ENCODE peak calls at places on chromosome 15, in five cellular contexts. R is GM23248, E is fibroblast of mammary gland, A is epithelial cell of esophagus, Q is heart left ventricle. L is an unnamed sample.
A peak's percentile ranks its signal among the peaks of the same experiment; 100 is the strongest.

GRCh38 chr15:45796433-45796832 is 161.6 kb downstream of the SQOR start:
- DNase-seq in R (no peak), E (no peak), A (no peak), Q (no peak), L (no peak)

GRCh38 chr15:95701410-95701809 is 629.1 kb upstream of the NR2F2 start:
- DNase-seq in R (no peak), E (no peak), A (no peak), Q (no peak), L (no peak)

GRCh38 chr15:31811641-31812040 is 218.7 kb upstream of the CHRNA7 start:
- DNase-seq in R (no peak), E (no peak), A (no peak), Q (no peak), L (no peak)

GRCh38 chr15:78098131-78098755 is 5.9 kb downstream of the SH2D7 start:
- DNase-seq in R (no peak), E (no peak), A (no peak), Q (peak; percentile 6), L (no peak)

GRCh38 chr15:40927497-40928346 is 1.4 kb upstream of the DLL4 start:
- DNase-seq in R (peak; percentile 24), E (no peak), A (no peak), Q (no peak), L (no peak)

GRCh38 chr15:31341501-31342195 is 15.0 kb downstream of the KLF13 start:
- DNase-seq in R (no peak), E (no peak), A (peak; percentile 26), Q (no peak), L (no peak)

GRCh38 chr15:70794596-70795310 is 31.4 kb upstream of the UACA start:
- DNase-seq in R (peak; percentile 63), E (peak; percentile 85), A (no peak), Q (peak; percentile 38), L (no peak)

GRCh38 chr15:40081691-40082194 is 26.9 kb downstream of the BMF start:
- DNase-seq in R (peak; percentile 80), E (peak; percentile 56), A (no peak), Q (peak; percentile 77), L (no peak)

GRCh38 chr15:40308844-40309189 is 1.1 kb upstream of the PLCB2 start:
- DNase-seq in R (no peak), E (no peak), A (no peak), Q (peak; percentile 55), L (no peak)

GRCh38 chr15:71002321-71002720 is 109.7 kb downstream of the LRRC49 start:
- DNase-seq in R (peak; percentile 14), E (peak; percentile 4), A (no peak), Q (no peak), L (no peak)

GRCh38 chr15:68550498-68551295 is 28.1 kb upstream of the CORO2B start:
- DNase-seq in R (peak; percentile 59), E (peak; percentile 57), A (peak; percentile 71), Q (peak; percentile 65), L (no peak)

GRCh38 chr15:70636540-70637165 is 126.7 kb downstream of the UACA start:
- DNase-seq in R (peak; percentile 33), E (peak; percentile 24), A (no peak), Q (no peak), L (no peak)

GRCh38 chr15:48190932-48191573 is 412 bp upstream of the CTXN2 start:
- DNase-seq in R (peak; percentile 66), E (peak; percentile 64), A (peak; percentile 80), Q (peak; percentile 61), L (no peak)

GRCh38 chr15:23401627-23402026 is 45.4 kb downstream of the GOLGA6L2 start:
- DNase-seq in R (no peak), E (no peak), A (no peak), Q (peak; percentile 38), L (no peak)

GRCh38 chr15:95626501-95627361 is 703.8 kb upstream of the NR2F2 start:
- DNase-seq in R (no peak), E (no peak), A (no peak), Q (peak; percentile 31), L (no peak)

GRCh38 chr15:78208887-78209645 is 25.3 kb downstream of the ACSBG1 start:
- DNase-seq in R (peak; percentile 30), E (no peak), A (peak; percentile 70), Q (no peak), L (no peak)

GRCh38 chr15:98700501-98700900 is 52.2 kb downstream of the IGF1R start:
- DNase-seq in R (no peak), E (no peak), A (no peak), Q (no peak), L (no peak)

GRCh38 chr15:76336254-76337046 is at the start of gene ISL2:
- DNase-seq in R (peak; percentile 90), E (peak; percentile 45), A (peak; percentile 77), Q (peak; percentile 53), L (no peak)

GRCh38 chr15:68217341-68217740 is 12.2 kb downstream of the CLN6 start:
- DNase-seq in R (no peak), E (no peak), A (no peak), Q (no peak), L (no peak)

GRCh38 chr15:59491062-59491461 is 53.1 kb downstream of the FAM81A start:
- DNase-seq in R (no peak), E (no peak), A (no peak), Q (no peak), L (no peak)

DNA sequence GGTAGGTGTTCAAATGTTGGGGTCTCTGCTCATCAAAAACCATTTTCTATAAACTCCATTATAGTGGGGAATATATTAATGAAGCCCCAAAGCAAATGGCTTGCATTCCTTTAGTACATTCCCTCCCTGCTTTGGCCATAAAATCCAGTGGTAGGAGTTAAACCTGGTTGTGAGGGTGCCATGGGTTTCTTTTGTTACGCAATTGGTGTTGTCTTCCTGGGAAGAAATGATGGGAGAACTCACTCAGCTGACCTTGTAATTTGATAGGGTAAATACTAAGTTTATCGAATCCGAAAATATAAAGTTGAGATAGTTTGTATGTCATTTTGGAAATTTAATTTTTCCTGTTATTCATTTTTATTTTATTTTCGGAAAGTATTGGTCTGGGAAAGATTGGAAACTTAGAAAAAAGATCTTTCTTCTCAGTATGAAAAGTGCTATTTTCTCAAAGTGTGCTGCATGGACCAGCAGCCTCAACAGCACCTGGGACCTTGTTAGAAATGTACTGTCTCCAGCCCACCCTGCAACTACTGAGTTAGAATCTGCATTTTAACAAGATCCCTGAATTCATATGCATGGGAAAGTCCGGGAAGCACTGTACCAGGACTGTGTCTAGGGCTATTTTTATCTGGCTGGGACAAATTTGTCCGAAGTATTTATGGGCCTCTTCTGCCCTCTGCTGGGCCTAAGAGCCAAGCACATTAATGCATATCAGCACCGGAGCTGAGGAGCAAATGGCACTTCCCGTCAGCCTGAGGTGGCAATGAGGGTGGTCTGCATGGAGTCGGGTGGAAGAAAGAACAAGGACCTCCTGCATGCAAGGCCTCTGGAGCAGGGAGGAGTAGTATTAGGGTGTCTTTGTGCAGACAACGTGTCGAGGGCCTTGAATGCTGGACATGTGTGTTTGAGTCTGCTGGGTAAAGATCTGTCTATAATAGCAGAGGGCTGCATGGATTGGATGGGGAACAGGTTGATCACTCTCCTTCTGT is 54.7 kb downstream of the FAM81A start:
- DNase-seq in R (peak; percentile 84), E (peak; percentile 76), A (peak; percentile 76), Q (peak; percentile 50), L (peak; percentile 33)
- H3K4me3 ChIP-seq in R (peak overlapping the region; percentile 20), E (no peak overlapping the region), A (no peak overlapping the region), Q (no peak overlapping the region), L (no peak overlapping the region)

GRCh38 chr15:37111427-37111717 is 11.0 kb upstream of the MEIS2 start:
- DNase-seq in R (no peak), E (no peak), A (no peak), Q (no peak), L (no peak)
- H3K4me3 ChIP-seq in R (peak overlapping the region; percentile 80), E (peak overlapping the region; percentile 51), A (no peak overlapping the region), Q (peak overlapping the region; percentile 63), L (no peak overlapping the region)

GRCh38 chr15:63454812-63455211 is 49.6 kb upstream of the USP3 start:
- DNase-seq in R (no peak), E (no peak), A (no peak), Q (no peak), L (no peak)

GRCh38 chr15:63458021-63458420 is 46.4 kb upstream of the USP3 start:
- DNase-seq in R (no peak), E (no peak), A (no peak), Q (no peak), L (no peak)

GRCh38 chr15:63453181-63453905 is 51.0 kb upstream of the USP3 start:
- DNase-seq in R (no peak), E (no peak), A (no peak), Q (no peak), L (no peak)

GRCh38 chr15:63458794-63459395 is 45.5 kb upstream of the USP3 start:
- DNase-seq in R (no peak), E (no peak), A (no peak), Q (no peak), L (no peak)

DNA sequence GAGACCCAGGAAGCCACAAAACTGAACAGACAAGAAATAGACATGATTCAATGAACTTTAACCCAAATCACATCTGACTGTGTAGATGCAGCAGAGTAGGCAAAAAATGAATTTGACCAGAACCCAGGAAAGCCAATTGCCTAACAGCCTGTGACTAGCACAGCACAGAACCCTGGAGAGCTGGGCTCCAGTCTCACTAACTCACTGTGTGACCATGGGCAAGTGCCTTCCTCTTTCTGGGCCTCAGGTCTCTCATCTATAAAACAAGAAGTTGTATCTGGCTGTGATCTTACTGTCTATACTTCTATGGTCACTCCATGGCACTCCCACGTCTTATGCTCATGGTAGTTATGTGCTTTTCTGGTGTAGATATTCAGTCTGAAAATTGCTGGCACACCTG is 48.1 kb upstream of the USP3 start:
- DNase-seq in R (no peak), E (no peak), A (no peak), Q (no peak), L (no peak)
- H3K4me3 ChIP-seq in R (no peak overlapping the region), E (no peak overlapping the region), A (no peak overlapping the region), Q (no peak overlapping the region), L (no peak overlapping the region)

GRCh38 chr15:73892446-73893226 is 19.3 kb downstream of the TBC1D21 start:
- DNase-seq in R (no peak), E (no peak), A (no peak), Q (no peak), L (no peak)
- H3K4me3 ChIP-seq in R (no peak overlapping the region), E (no peak overlapping the region), A (no peak overlapping the region), Q (no peak overlapping the region), L (no peak overlapping the region)

GRCh38 chr15:60392601-60392985 is 5.2 kb downstream of the ANXA2 start:
- DNase-seq in R (peak; percentile 94), E (peak; percentile 89), A (peak; percentile 71), Q (no peak), L (no peak)

GRCh38 chr15:60389261-60390077 is 8.3 kb downstream of the ANXA2 start:
- DNase-seq in R (peak; percentile 45), E (no peak), A (no peak), Q (no peak), L (no peak)

GRCh38 chr15:60390931-60391501 is 6.8 kb downstream of the ANXA2 start:
- DNase-seq in R (peak; percentile 96), E (peak; percentile 93), A (peak; percentile 90), Q (peak; percentile 73), L (peak; percentile 76)

GRCh38 chr15:60391722-60392340 is 6.0 kb downstream of the ANXA2 start:
- DNase-seq in R (peak; percentile 53), E (no peak), A (no peak), Q (no peak), L (no peak)

DNA sequence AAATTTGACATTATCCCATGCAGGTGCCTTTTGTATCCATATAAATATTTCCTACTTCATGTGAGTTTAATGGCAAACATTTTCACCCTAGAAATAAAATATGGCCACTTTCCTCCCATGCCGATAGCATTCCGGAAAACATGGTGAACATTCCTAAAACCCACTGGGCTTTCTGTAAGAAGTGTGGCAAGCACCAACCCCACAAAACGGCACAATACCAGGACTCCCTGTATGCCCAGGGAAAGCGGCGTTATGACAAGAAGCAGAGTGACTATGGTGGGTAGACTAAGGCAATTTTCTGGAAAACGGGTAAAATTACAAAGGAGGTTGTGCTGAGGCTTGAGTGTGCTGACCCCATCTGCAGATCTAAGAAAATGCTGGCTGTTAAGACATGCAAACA is 7.6 kb downstream of the ANXA2 start:
- DNase-seq in R (peak; percentile 52), E (no peak), A (no peak), Q (no peak), L (no peak)
- H3K4me3 ChIP-seq in R (peak overlapping the region; percentile 95), E (peak overlapping the region; percentile 20), A (peak overlapping the region; percentile 31), Q (peak overlapping the region; percentile 29), L (peak overlapping the region; percentile 12)

L was measured in epithelial cell of proximal tubule.